ENCODE peak calls at places on chromosomes 5 and 9, in seven cellular contexts. P is posterior cingulate gyrus; L is aorta; I is EL; Y is activated naive CD8-positive, alpha-beta T cell treated with anti-CD3 and anti-CD28 coated beads, Interleukin-2, amount 10 ng/mL, durations not matched to agents 7 days and 5 days; J is GM12865; B is GM10248. K is an unnamed sample.

GRCh38 chr9:98368366-98369065 is 113.1 kb upstream of the TBC1D2 start:
- DNase-seq in P (no peak), L (no peak), I (no peak), Y (no peak), J (no peak), B (peak), K (no peak)

GRCh38 chr9:68690088-68690487 is 15.0 kb upstream of the PIP5K1B start:
- DNase-seq in P (no peak), L (peak), I (no peak), Y (no peak), J (no peak), B (no peak), K (no peak)

GRCh38 chr9:130990362-130991226 is 18.4 kb upstream of the LAMC3 start:
- DNase-seq in P (no peak), L (no peak), I (no peak), Y (no peak), J (no peak), B (no peak), K (no peak)

GRCh38 chr5:10550222-10550995 is 13.5 kb upstream of the ANKRD33B start:
- DNase-seq in P (no peak), L (no peak), I (peak), Y (no peak), J (no peak), B (no peak), K (no peak)

GRCh38 chr9:36401179-36401740 is 1.2 kb upstream of the RNF38 start:
- DNase-seq in P (peak), L (no peak), I (peak), Y (no peak), J (no peak), B (peak), K (no peak)

GRCh38 chr5:154702477-154702876 is 52.7 kb upstream of the LARP1 start:
- DNase-seq in P (no peak), L (no peak), I (no peak), Y (no peak), J (no peak), B (no peak), K (no peak)

GRCh38 chr5:159003045-159004030 is 96.4 kb downstream of the EBF1 start:
- DNase-seq in P (no peak), L (no peak), I (peak), Y (no peak), J (no peak), B (no peak), K (peak)

GRCh38 chr5:53368516-53368915 is 111.9 kb upstream of the FST start:
- DNase-seq in P (no peak), L (no peak), I (peak), Y (no peak), J (no peak), B (no peak), K (no peak)

GRCh38 chr9:129400971-129401622 is 219.8 kb downstream of the C9orf50 start:
- DNase-seq in P (no peak), L (peak), I (no peak), Y (no peak), J (no peak), B (no peak), K (no peak)

GRCh38 chr9:98477884-98478283 is 222.4 kb upstream of the TBC1D2 start:
- DNase-seq in P (no peak), L (no peak), I (no peak), Y (no peak), J (no peak), B (no peak), K (no peak)

GRCh38 chr5:60334281-60334713 is 365.7 kb downstream of the DEPDC1B start:
- DNase-seq in P (no peak), L (no peak), I (peak), Y (no peak), J (no peak), B (no peak), K (no peak)

GRCh38 chr5:38240212-38240611 is 18.1 kb upstream of the EGFLAM start:
- DNase-seq in P (no peak), L (no peak), I (no peak), Y (no peak), J (no peak), B (no peak), K (no peak)

GRCh38 chr5:7763621-7764072 is 87.3 kb downstream of the CFAP90 start:
- DNase-seq in P (peak), L (no peak), I (no peak), Y (no peak), J (no peak), B (no peak), K (no peak)

GRCh38 chr9:109035684-109036423 is 22.6 kb upstream of the CTNNAL1 start:
- DNase-seq in P (no peak), L (peak), I (peak), Y (no peak), J (no peak), B (no peak), K (no peak)

GRCh38 chr5:58459860-58460726 is at the start of gene PLK2:
- DNase-seq in P (peak), L (peak), I (peak), Y (peak), J (peak), B (peak), K (no peak)

GRCh38 chr5:368162-369084 is 46.9 kb downstream of the AHRR start:
- DNase-seq in P (no peak), L (peak), I (peak), Y (no peak), J (peak), B (peak), K (no peak)

GRCh38 chr5:142883025-142883424 is 112.8 kb downstream of the ARHGAP26 start:
- DNase-seq in P (no peak), L (peak), I (peak), Y (no peak), J (no peak), B (no peak), K (no peak)

GRCh38 chr9:6113312-6113711 is 97.9 kb upstream of the RANBP6 start:
- DNase-seq in P (no peak), L (no peak), I (no peak), Y (no peak), J (no peak), B (no peak), K (no peak)

GRCh38 chr5:53161876-53162275 is 52.3 kb upstream of the MOCS2 start:
- DNase-seq in P (no peak), L (no peak), I (peak), Y (no peak), J (no peak), B (no peak), K (no peak)

GRCh38 chr9:76542360-76542759 is 83.4 kb downstream of the GCNT1 start:
- DNase-seq in P (no peak), L (no peak), I (no peak), Y (no peak), J (no peak), B (no peak), K (peak)

GRCh38 chr9:976258-976804 is at the start of gene DMRT3:
- DNase-seq in P (no peak), L (no peak), I (no peak), Y (no peak), J (no peak), B (no peak), K (no peak)

GRCh38 chr9:95007470-95007869 is 281.0 kb downstream of the AOPEP start:
- DNase-seq in P (no peak), L (no peak), I (no peak), Y (no peak), J (no peak), B (no peak), K (no peak)

GRCh38 chr5:124738751-124739559 is 7.5 kb downstream of the ZNF608 start:
- DNase-seq in P (no peak), L (no peak), I (no peak), Y (no peak), J (peak), B (no peak), K (no peak)

GRCh38 chr9:129164246-129164930 is 13.7 kb downstream of the IER5L start:
- DNase-seq in P (no peak), L (peak), I (no peak), Y (no peak), J (no peak), B (no peak), K (no peak)

GRCh38 chr5:33297760-33298216 is 143.0 kb upstream of the TARS1 start:
- DNase-seq in P (no peak), L (no peak), I (no peak), Y (peak), J (no peak), B (no peak), K (no peak)

GRCh38 chr5:73201547-73202513 is 28.8 kb downstream of the TMEM174 start:
- DNase-seq in P (peak), L (peak), I (peak), Y (peak), J (peak), B (peak), K (peak)

GRCh38 chr9:89464991-89465390 is 32.9 kb downstream of the SEMA4D start:
- DNase-seq in P (peak), L (no peak), I (no peak), Y (peak), J (no peak), B (no peak), K (no peak)

GRCh38 chr9:77511525-77511924 is 136.6 kb downstream of the GNA14 start:
- DNase-seq in P (no peak), L (no peak), I (no peak), Y (no peak), J (no peak), B (no peak), K (no peak)

GRCh38 chr5:111829701-111830100 is 72.7 kb upstream of the NREP start:
- DNase-seq in P (no peak), L (no peak), I (peak), Y (no peak), J (no peak), B (no peak), K (no peak)

GRCh38 chr5:110738503-110738811 is 350 bp upstream of the SLC25A46 start:
- DNase-seq in P (no peak), L (no peak), I (no peak), Y (no peak), J (no peak), B (peak), K (no peak)

K was measured in Karpas-422.